ENCODE peak calls at places on chromosomes 13 and 19, in five cellular contexts. W is HCT116, Q is heart left ventricle, A is choroid plexus epithelial cell, M is neural progenitor cell. V is an unnamed sample.

GRCh38 chr19:56710437-56710836 is 38.9 kb upstream of the ZNF835 start:
- DNase-seq in Q (no peak), M (no peak), W (no peak), A (no peak), V (no peak)

GRCh38 chr13:97194473-97194872 is 27.7 kb upstream of the MBNL2 start:
- DNase-seq in W (peak), A (peak), M (no peak), Q (no peak), V (no peak)

GRCh38 chr13:27919299-27919933 is 384 bp upstream of the PDX1 start:
- DNase-seq in W (peak), Q (no peak), A (no peak), M (no peak), V (no peak)

GRCh38 chr13:66805657-66806056 is 424.5 kb downstream of the PCDH9 start:
- DNase-seq in A (peak), W (no peak), M (no peak), Q (peak), V (peak)

GRCh38 chr13:85314686-85315085 is 484.5 kb downstream of the SLITRK6 start:
- DNase-seq in A (no peak), Q (no peak), W (no peak), M (peak), V (no peak)

GRCh38 chr13:107466326-107466725 is 749.0 kb downstream of the LIG4 start:
- DNase-seq in Q (no peak), W (no peak), A (peak), M (no peak), V (peak)

GRCh38 chr13:112969692-112970338 is 801 bp downstream of the MCF2L start:
- DNase-seq in A (no peak), W (no peak), Q (no peak), M (no peak), V (no peak)

GRCh38 chr19:35216833-35217707 is 11.5 kb downstream of the FAM187B start:
- DNase-seq in Q (peak), M (no peak), A (no peak), W (no peak), V (peak)

GRCh38 chr19:9721861-9722260 is 46.7 kb downstream of the ZNF846 start:
- DNase-seq in A (no peak), Q (no peak), W (no peak), M (peak), V (peak)

GRCh38 chr19:50486823-50487515 is 10.3 kb upstream of the GARIN5A start:
- DNase-seq in M (peak), A (peak), W (peak), Q (no peak), V (peak)

GRCh38 chr13:30737511-30738342 is 2.4 kb downstream of the ALOX5AP start:
- DNase-seq in A (no peak), M (no peak), Q (no peak), W (no peak), V (no peak)

GRCh38 chr13:73938375-73939070 is 195.7 kb downstream of the KLF12 start:
- DNase-seq in A (peak), M (no peak), W (peak), Q (no peak), V (peak)

DNA sequence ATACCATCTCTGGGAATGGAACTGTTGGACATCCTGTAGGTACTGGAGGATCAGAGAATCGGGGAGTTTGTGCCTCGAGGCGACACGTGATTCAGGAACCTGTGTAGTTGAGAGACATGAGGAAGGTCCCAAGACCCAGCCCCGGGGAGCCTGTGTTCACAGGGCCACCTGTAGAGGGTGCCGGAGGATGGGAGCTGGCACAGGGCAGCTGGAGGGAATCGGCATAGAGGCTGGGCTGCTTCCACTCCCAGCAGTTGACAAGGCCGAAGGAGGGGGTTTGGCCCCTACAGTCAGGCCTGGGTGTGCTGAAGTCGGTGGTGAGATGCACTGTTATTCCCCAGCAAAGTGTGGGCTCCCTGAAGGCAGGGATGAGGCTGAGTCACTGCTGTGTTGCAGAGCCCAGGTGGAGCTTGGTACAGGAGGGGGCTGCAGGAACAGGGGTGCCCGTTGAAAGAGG is 2.5 kb upstream of the ISYNA1 start:
- DNase-seq in A (no peak), M (no peak), W (no peak), Q (no peak), V (peak)
- TF ChIP-seq CTCF in A (peak), M (peak), W (peak), Q (no peak), V (peak)

DNA sequence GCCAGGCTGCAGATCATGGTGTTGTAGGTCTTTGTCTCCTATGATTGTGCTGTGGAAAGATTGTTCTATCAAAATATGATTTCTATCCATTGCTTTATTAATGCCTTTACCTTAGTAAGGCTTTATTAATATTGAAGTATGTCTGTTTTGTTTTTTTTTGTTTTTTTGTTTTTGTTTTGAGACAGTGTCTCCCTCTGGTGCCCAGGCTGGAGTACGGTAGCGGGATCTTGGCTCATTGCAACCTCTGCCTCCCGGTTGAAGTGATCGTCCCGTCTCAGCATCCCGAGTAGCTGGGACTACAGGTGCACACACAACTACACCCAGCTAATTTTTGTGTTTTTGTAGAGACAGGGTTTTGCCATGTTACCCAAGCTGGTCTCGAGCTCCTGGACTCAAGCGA is 7.7 kb downstream of the IRGC start:
- DNase-seq in A (no peak), Q (no peak), W (peak), M (no peak), V (peak)
- TF ChIP-seq CTCF in A (peak), Q (no peak), W (peak), M (peak), V (peak)

GRCh38 chr19:32324631-32325215 is 20.7 kb upstream of the ZNF507 start:
- DNase-seq in Q (no peak), W (no peak), A (peak), M (no peak), V (no peak)
- TF ChIP-seq CTCF in Q (no peak), W (no peak), A (peak), M (no peak), V (no peak)

GRCh38 chr13:53004605-53005004 is 24.0 kb upstream of the OLFM4 start:
- DNase-seq in A (no peak), W (no peak), M (peak), Q (no peak), V (peak)
- TF ChIP-seq CTCF in A (no peak), W (no peak), M (peak), Q (no peak), V (no peak)

GRCh38 chr19:30593975-30594925 is 222.1 kb downstream of the ZNF536 start:
- DNase-seq in W (no peak), Q (no peak), M (peak), A (no peak), V (no peak)
- TF ChIP-seq CTCF in W (no peak), Q (no peak), M (no peak), A (no peak), V (no peak)

V was measured in MCF 10A.